ENCODE peak calls at places on chromosomes 2 and 18, in seven cellular contexts. R is BJ, V is MCF 10A, W is ascending aorta, N is fibroblast of the aortic adventitia, O is HFF-Myc, B is right lobe of liver. F is an unnamed sample.

GRCh38 chr2:27966466-27966865 is 75.9 kb downstream of the BABAM2 start:
- DNase-seq in R (no peak), V (no peak), W (no peak), N (peak; percentile 34), O (no peak), B (peak; percentile 73), F (no peak)

GRCh38 chr2:6506311-6507258 is 359.1 kb downstream of the CMPK2 start:
- DNase-seq in R (peak; percentile 63), V (peak; percentile 93), W (no peak), N (no peak), O (peak; percentile 43), B (no peak), F (no peak)

GRCh38 chr2:185201063-185201462 is 537.5 kb upstream of the FSIP2 start:
- DNase-seq in R (no peak), V (peak; percentile 7), W (no peak), N (no peak), O (no peak), B (no peak), F (no peak)

GRCh38 chr2:76385943-76386342 is 675.2 kb upstream of the GCFC2 start:
- DNase-seq in R (no peak), V (no peak), W (no peak), N (no peak), O (no peak), B (no peak), F (no peak)

GRCh38 chr2:98084869-98085238 is 2.1 kb upstream of the VWA3B start:
- DNase-seq in R (no peak), V (no peak), W (no peak), N (no peak), O (no peak), B (peak; percentile 52), F (no peak)

GRCh38 chr18:394997-395383 is 105.5 kb downstream of the COLEC12 start:
- DNase-seq in R (peak; percentile 91), V (no peak), W (no peak), N (peak; percentile 99), O (peak; percentile 97), B (no peak), F (no peak)

GRCh38 chr2:26691881-26692813 is at the start of gene KCNK3:
- DNase-seq in R (no peak), V (peak; percentile 28), W (peak; percentile 84), N (no peak), O (no peak), B (no peak), F (peak; percentile 83)

GRCh38 chr18:77320960-77321559 is 71.4 kb downstream of the GALR1 start:
- DNase-seq in R (no peak), V (no peak), W (no peak), N (no peak), O (no peak), B (no peak), F (no peak)

GRCh38 chr2:178306351-178307073 is 112.2 kb downstream of the OSBPL6 start:
- DNase-seq in R (no peak), V (peak; percentile 70), W (no peak), N (peak; percentile 54), O (peak; percentile 16), B (peak; percentile 67), F (peak; percentile 23)

GRCh38 chr2:238493880-238494572 is 67.3 kb downstream of the ASB1 start:
- DNase-seq in R (no peak), V (no peak), W (peak; percentile 40), N (no peak), O (no peak), B (no peak), F (no peak)

GRCh38 chr2:217707116-217707742 is 295.6 kb downstream of the TNS1 start:
- DNase-seq in R (peak; percentile 24), V (peak; percentile 87), W (peak; percentile 72), N (peak; percentile 67), O (no peak), B (no peak), F (no peak)

GRCh38 chr2:219001100-219001576 is 7.9 kb upstream of the CRYBA2 start:
- DNase-seq in R (no peak), V (no peak), W (no peak), N (no peak), O (no peak), B (no peak), F (no peak)

GRCh38 chr2:175463639-175464310 is 282.3 kb upstream of the ATP5MC3 start:
- DNase-seq in R (no peak), V (no peak), W (no peak), N (no peak), O (no peak), B (no peak), F (peak; percentile 77)

GRCh38 chr2:45851576-45852304 is 200.3 kb downstream of the PRKCE start:
- DNase-seq in R (peak; percentile 73), V (peak; percentile 91), W (no peak), N (peak; percentile 77), O (peak; percentile 36), B (no peak), F (no peak)

GRCh38 chr18:50745946-50746345 is 73.9 kb downstream of the MRO start:
- DNase-seq in R (no peak), V (no peak), W (no peak), N (no peak), O (no peak), B (no peak), F (no peak)

GRCh38 chr2:236997086-236997485 is 88.6 kb upstream of the COPS8 start:
- DNase-seq in R (no peak), V (no peak), W (no peak), N (no peak), O (no peak), B (no peak), F (no peak)

GRCh38 chr2:204487447-204488229 is 57.6 kb upstream of the PARD3B start:
- DNase-seq in R (no peak), V (no peak), W (no peak), N (peak; percentile 67), O (no peak), B (no peak), F (no peak)

GRCh38 chr18:12597775-12598174 is 60.1 kb downstream of the SPIRE1 start:
- DNase-seq in R (peak; percentile 70), V (peak; percentile 83), W (no peak), N (peak; percentile 88), O (peak; percentile 50), B (peak; percentile 52), F (peak; percentile 76)

GRCh38 chr18:68035709-68036522 is 519.4 kb upstream of the DSEL start:
- DNase-seq in R (peak; percentile 4), V (no peak), W (no peak), N (peak; percentile 18), O (no peak), B (no peak), F (no peak)

DNA sequence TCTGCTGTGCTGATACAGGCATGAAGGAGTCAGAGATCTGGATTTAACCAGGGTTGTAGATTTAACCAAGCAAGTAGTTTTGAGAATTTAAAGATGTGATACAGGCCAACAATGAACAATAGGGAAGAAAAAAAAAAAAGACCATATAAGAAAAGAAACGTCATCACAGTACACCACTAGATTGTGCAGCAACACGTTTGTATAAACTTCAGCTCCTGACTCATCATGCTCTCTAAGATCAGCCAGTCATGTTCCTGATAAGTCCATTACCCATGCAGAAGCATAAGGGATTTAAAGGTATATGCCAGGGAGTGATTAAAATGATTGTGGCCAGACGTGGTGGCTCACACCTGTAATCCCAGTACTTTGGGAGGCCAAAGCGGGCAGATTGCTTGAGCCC is 22.3 kb upstream of the ERICH2 start:
- DNase-seq in R (no peak), V (peak; percentile 85), W (no peak), N (peak; percentile 77), O (peak; percentile 21), B (no peak), F (no peak)
- TF ChIP-seq CTCF in R (no peak), V (no peak), W (no peak), N (no peak), O (no peak), B (no peak), F (no peak)

DNA sequence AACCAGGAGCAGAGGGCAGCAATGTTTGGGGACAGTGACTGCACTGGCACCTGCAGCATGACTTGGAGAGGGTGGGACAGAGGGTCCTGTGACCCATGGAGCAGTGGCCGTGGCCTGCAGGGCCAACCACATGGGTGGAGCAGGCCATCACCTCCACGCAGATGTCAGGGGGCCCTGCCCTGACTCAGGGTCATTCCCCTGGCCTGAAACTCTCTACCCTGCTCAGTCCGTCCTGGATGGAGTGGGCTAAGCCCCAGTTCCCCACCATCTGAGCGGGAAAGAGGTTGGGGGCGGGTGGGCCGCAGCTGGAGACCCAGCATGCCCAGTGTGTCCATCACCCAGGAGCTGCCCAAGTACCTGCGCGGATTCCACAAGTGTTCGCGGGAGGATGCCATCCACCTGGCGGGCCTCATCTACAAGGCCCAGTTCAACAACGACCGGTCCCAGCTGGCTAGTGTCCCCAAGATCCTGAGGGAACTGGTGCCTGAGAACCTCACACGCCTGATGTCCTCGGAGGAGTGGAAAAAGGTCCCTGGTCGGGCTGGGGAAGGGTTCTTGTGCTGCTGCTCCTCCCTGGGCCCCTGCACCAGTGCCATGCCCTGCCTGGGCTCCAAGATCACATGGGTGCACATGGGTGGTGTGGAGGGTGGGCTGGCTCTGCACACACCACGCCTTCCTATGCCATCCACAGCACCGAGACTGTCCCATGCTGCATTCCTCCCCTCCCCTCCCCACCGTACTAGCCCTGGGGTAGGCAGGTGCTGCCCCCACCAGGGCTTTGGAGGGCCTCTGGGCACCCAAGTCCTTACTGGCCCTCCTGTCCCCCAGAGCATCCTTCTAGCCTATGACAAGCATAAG is 10.3 kb upstream of the GPR17 start:
- DNase-seq in R (no peak), V (no peak), W (no peak), N (no peak), O (no peak), B (no peak), F (no peak)
- TF ChIP-seq CTCF in R (no peak), V (no peak), W (no peak), N (no peak), O (no peak), B (no peak), F (no peak)

GRCh38 chr2:37417321-37417720 is 72.9 kb downstream of the QPCT start:
- DNase-seq in R (peak; percentile 35), V (no peak), W (no peak), N (peak; percentile 78), O (no peak), B (no peak), F (no peak)

GRCh38 chr2:37414470-37414949 is 70.1 kb downstream of the QPCT start:
- DNase-seq in R (peak; percentile 31), V (peak; percentile 65), W (no peak), N (peak; percentile 88), O (peak; percentile 53), B (no peak), F (no peak)

GRCh38 chr2:37412201-37412600 is 67.8 kb downstream of the QPCT start:
- DNase-seq in R (no peak), V (no peak), W (no peak), N (no peak), O (no peak), B (no peak), F (no peak)

GRCh38 chr2:37418956-37419355 is 74.5 kb downstream of the QPCT start:
- DNase-seq in R (no peak), V (peak; percentile 3), W (no peak), N (no peak), O (no peak), B (no peak), F (no peak)

GRCh38 chr2:37415128-37415817 is 70.8 kb downstream of the QPCT start:
- DNase-seq in R (no peak), V (peak; percentile 42), W (no peak), N (peak; percentile 52), O (no peak), B (no peak), F (no peak)
- TF ChIP-seq CTCF in R (peak; percentile 25), V (no peak), W (no peak), N (peak; percentile 27), O (peak; percentile 9), B (no peak), F (no peak)

DNA sequence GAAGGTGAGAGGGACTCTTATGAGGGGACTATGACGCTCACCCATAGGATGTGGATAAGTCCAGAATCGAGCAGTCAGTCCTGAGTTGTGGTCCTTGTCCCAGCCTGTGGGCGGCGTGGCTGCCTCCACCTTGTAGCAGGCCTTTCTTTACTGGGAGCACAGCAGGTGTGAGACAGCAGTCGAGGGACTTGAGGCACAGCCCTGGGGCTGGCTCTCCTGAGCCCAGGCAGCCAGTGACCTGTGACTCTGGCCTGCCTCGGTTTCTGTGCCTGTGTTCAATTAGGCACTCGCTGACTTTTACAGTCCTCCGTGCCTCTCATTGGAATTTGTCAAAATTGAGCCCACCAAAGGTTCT is 8.3 kb downstream of the PPP1R7 start:
- DNase-seq in R (no peak), V (no peak), W (no peak), N (no peak), O (no peak), B (no peak), F (no peak)
- TF ChIP-seq CTCF in R (no peak), V (no peak), W (no peak), N (no peak), O (no peak), B (no peak), F (no peak)